ENCODE peak calls at places on chromosomes 6 and 20, in eight cellular contexts. S is naive thymus-derived CD4-positive, alpha-beta T cell; M is NCI-H524; G is C1 segment of cervical spinal cord; T is fibroblast of pulmonary artery; B is NCI-H774; D is transverse colon; I is K562. Y is an unnamed sample.

GRCh38 chr6:144993870-144994269 is 708.7 kb downstream of the UTRN start:
- DNase-seq in M (no peak), I (no peak), G (no peak), S (no peak), D (no peak), B (no peak), T (peak; percentile 33), Y (no peak)

GRCh38 chr6:142339969-142340368 is 38.2 kb downstream of the ADGRG6 start:
- DNase-seq in G (no peak), S (no peak), D (no peak), T (no peak), B (no peak), M (no peak), I (no peak), Y (no peak)

GRCh38 chr20:45098096-45098773 is 2.7 kb downstream of the KCNS1 start:
- DNase-seq in B (no peak), G (no peak), M (peak; percentile 42), I (no peak), S (no peak), D (no peak), T (peak; percentile 49), Y (no peak)

GRCh38 chr6:161406633-161407032 is 132.8 kb upstream of the AGPAT4 start:
- DNase-seq in T (peak; percentile 87), G (no peak), B (no peak), M (no peak), I (peak; percentile 21), D (no peak), S (no peak), Y (no peak)

GRCh38 chr6:27178001-27178730 is 69.3 kb upstream of the PRSS16 start:
- DNase-seq in B (peak; percentile 69), G (peak; percentile 46), D (peak; percentile 62), S (no peak), M (peak; percentile 75), T (peak; percentile 93), I (no peak), Y (peak; percentile 79)

GRCh38 chr6:11050735-11051134 is 6.6 kb upstream of the ELOVL2 start:
- DNase-seq in B (no peak), D (no peak), I (no peak), T (peak; percentile 67), S (no peak), G (no peak), M (no peak), Y (no peak)

GRCh38 chr20:37535443-37536132 is 7.9 kb upstream of the BLCAP start:
- DNase-seq in T (no peak), M (no peak), B (no peak), S (no peak), D (no peak), I (no peak), G (no peak), Y (no peak)

GRCh38 chr6:27761391-27761790 is 150.8 kb downstream of the OR2B2 start:
- DNase-seq in G (no peak), I (no peak), B (no peak), S (no peak), T (peak; percentile 62), D (no peak), M (no peak), Y (no peak)

GRCh38 chr20:4304601-4305000 is 289.2 kb upstream of the RNF24 start:
- DNase-seq in T (no peak), I (no peak), D (no peak), B (no peak), S (no peak), G (no peak), M (no peak), Y (no peak)

GRCh38 chr6:114081730-114082129 is 110.8 kb upstream of the HDAC2 start:
- DNase-seq in D (no peak), B (no peak), T (no peak), I (no peak), S (no peak), G (no peak), M (no peak), Y (no peak)

GRCh38 chr6:31903957-31904356 is 2.1 kb upstream of the ZBTB12 start:
- DNase-seq in T (peak; percentile 48), M (no peak), D (no peak), I (peak; percentile 47), B (no peak), S (no peak), G (no peak), Y (no peak)

GRCh38 chr6:84804720-84805119 is 40.3 kb upstream of the TBX18 start:
- DNase-seq in G (no peak), B (no peak), T (peak; percentile 31), M (no peak), I (no peak), D (no peak), S (no peak), Y (no peak)

GRCh38 chr6:16331328-16332174 is 93.2 kb downstream of the GMPR start:
- DNase-seq in S (peak; percentile 31), G (peak; percentile 51), T (peak; percentile 85), D (peak; percentile 74), B (peak; percentile 61), M (peak; percentile 71), I (peak; percentile 86), Y (peak; percentile 77)

GRCh38 chr6:31651602-31652191 is 764 bp downstream of the BAG6 start:
- DNase-seq in S (no peak), M (peak; percentile 58), D (peak; percentile 80), B (peak; percentile 37), T (peak; percentile 81), G (no peak), I (peak; percentile 94), Y (peak; percentile 71)

GRCh38 chr6:163398104-163398503 is 16.4 kb upstream of the QKI start:
- DNase-seq in D (no peak), B (no peak), T (no peak), G (no peak), S (no peak), M (no peak), I (no peak), Y (no peak)

GRCh38 chr20:3158968-3159431 is 665 bp downstream of the FASTKD5 start:
- DNase-seq in S (no peak), G (no peak), T (peak; percentile 22), D (no peak), I (peak; percentile 68), B (no peak), M (no peak), Y (no peak)

GRCh38 chr6:43009124-43009523 is 4.6 kb downstream of the MEA1 start:
- DNase-seq in B (no peak), T (peak; percentile 59), G (no peak), M (peak; percentile 52), S (no peak), I (peak; percentile 80), D (no peak), Y (no peak)

GRCh38 chr20:32007787-32008616 is 2.2 kb upstream of the CCM2L start:
- DNase-seq in M (no peak), T (peak; percentile 49), S (no peak), I (no peak), D (no peak), B (no peak), G (no peak), Y (no peak)

GRCh38 chr20:31560900-31561598 is 44.0 kb upstream of the ID1 start:
- DNase-seq in S (no peak), T (peak; percentile 93), G (no peak), M (no peak), D (peak; percentile 41), B (no peak), I (no peak), Y (no peak)

GRCh38 chr20:49905415-49906091 is 9.8 kb downstream of the SPATA2 start:
- DNase-seq in B (no peak), T (no peak), G (no peak), M (no peak), I (no peak), S (no peak), D (peak; percentile 2), Y (no peak)

GRCh38 chr6:36938536-36938935 is 16.0 kb upstream of the PI16 start:
- DNase-seq in M (no peak), I (no peak), B (no peak), S (no peak), T (peak; percentile 94), D (no peak), G (no peak), Y (no peak)

GRCh38 chr6:71498643-71499042 is 210.0 kb downstream of the OGFRL1 start:
- DNase-seq in S (no peak), T (no peak), G (no peak), D (no peak), M (no peak), I (no peak), B (no peak), Y (no peak)

GRCh38 chr6:167892835-167893234 is 66.1 kb downstream of the AFDN start:
- DNase-seq in S (no peak), I (no peak), G (no peak), D (no peak), M (no peak), B (no peak), T (no peak), Y (no peak)

GRCh38 chr6:102389994-102390393 is 996.5 kb downstream of the GRIK2 start:
- DNase-seq in I (no peak), S (no peak), B (no peak), G (no peak), D (no peak), T (no peak), M (no peak), Y (peak; percentile 24)

GRCh38 chr6:87102296-87102695 is 7.4 kb upstream of the CGA start:
- DNase-seq in T (no peak), S (no peak), M (no peak), D (no peak), I (no peak), B (peak; percentile 25), G (no peak), Y (no peak)

GRCh38 chr20:11754451-11754850 is 163.2 kb upstream of the BTBD3 start:
- DNase-seq in S (no peak), G (no peak), D (no peak), I (no peak), B (no peak), M (no peak), T (no peak), Y (peak; percentile 34)

GRCh38 chr6:3769610-3770009 is 18.1 kb upstream of the PXDC1 start:
- DNase-seq in M (no peak), I (no peak), T (peak; percentile 77), S (no peak), G (no peak), B (no peak), D (no peak), Y (no peak)

GRCh38 chr6:146878564-146879343 is 280.0 kb downstream of the ADGB start:
- DNase-seq in D (peak; percentile 24), S (no peak), G (no peak), T (no peak), B (no peak), I (no peak), M (no peak), Y (no peak)

GRCh38 chr20:49713779-49714712 is at the start of gene B4GALT5:
- DNase-seq in T (peak; percentile 84), S (peak; percentile 68), D (peak; percentile 71), B (peak; percentile 64), M (peak; percentile 91), G (peak; percentile 59), I (peak; percentile 87), Y (peak; percentile 82)

GRCh38 chr20:2114990-2115681 is 13.5 kb downstream of the STK35 start:
- DNase-seq in B (no peak), I (no peak), M (no peak), D (no peak), G (no peak), T (peak; percentile 63), S (no peak), Y (no peak)

GRCh38 chr6:131029661-131030297 is 33.3 kb downstream of the EPB41L2 start:
- DNase-seq in G (no peak), T (peak; percentile 62), S (no peak), I (peak; percentile 30), D (no peak), M (no peak), B (no peak), Y (no peak)

GRCh38 chr6:33768644-33769120 is 20.2 kb downstream of the LEMD2 start:
- DNase-seq in G (peak; percentile 18), M (peak; percentile 78), I (peak; percentile 81), T (peak; percentile 86), D (peak; percentile 87), S (peak; percentile 57), B (peak; percentile 50), Y (peak; percentile 19)

GRCh38 chr20:9179193-9179802 is 110.4 kb downstream of the PLCB4 start:
- DNase-seq in T (peak; percentile 31), B (no peak), S (no peak), D (no peak), M (peak; percentile 25), G (no peak), I (no peak), Y (no peak)

GRCh38 chr6:52612336-52613096 is 35.7 kb upstream of the TRAM2 start:
- DNase-seq in M (no peak), G (no peak), T (no peak), I (no peak), D (no peak), B (no peak), S (no peak), Y (no peak)

Y was measured in NCI-H446.